ENCODE peak calls at places on chromosomes 11 and 22, in four cellular contexts. One of them, this sample, is unnamed.

GRCh38 chr11:2574553-2575535 is 125.0 kb downstream of the KCNQ1OT1 start:
- DNase-seq in cardiac muscle cell: no peak
- DNase-seq in AG04450: no peak
- DNase-seq in lower lobe of right lung: peak
- DNase-seq in this sample: peak

GRCh38 chr22:30265851-30266444 is 703 bp downstream of the OSM start:
- DNase-seq in cardiac muscle cell: no peak
- DNase-seq in AG04450: no peak
- DNase-seq in lower lobe of right lung: peak
- DNase-seq in this sample: peak

GRCh38 chr11:96045622-96046456 is 121.9 kb upstream of the MTMR2 start:
- DNase-seq in lower lobe of right lung: no peak
- DNase-seq in cardiac muscle cell: peak
- DNase-seq in AG04450: no peak
- DNase-seq in this sample: no peak

GRCh38 chr11:19849107-19849789 is 136.6 kb downstream of the NAV2 start:
- DNase-seq in cardiac muscle cell: peak
- DNase-seq in AG04450: peak
- DNase-seq in lower lobe of right lung: no peak
- DNase-seq in this sample: no peak

GRCh38 chr11:121964591-121964990 is 151.4 kb downstream of the BLID start:
- DNase-seq in cardiac muscle cell: no peak
- DNase-seq in AG04450: no peak
- DNase-seq in lower lobe of right lung: no peak
- DNase-seq in this sample: no peak

GRCh38 chr22:49400136-49400865 is 427.4 kb downstream of the BRD1 start:
- DNase-seq in lower lobe of right lung: peak
- DNase-seq in cardiac muscle cell: no peak
- DNase-seq in AG04450: no peak
- DNase-seq in this sample: no peak

GRCh38 chr11:109522116-109522755 is 100.2 kb downstream of the C11orf87 start:
- DNase-seq in AG04450: no peak
- DNase-seq in cardiac muscle cell: peak
- DNase-seq in lower lobe of right lung: no peak
- DNase-seq in this sample: no peak

GRCh38 chr11:119612814-119613213 is 116.2 kb downstream of the NECTIN1 start:
- DNase-seq in cardiac muscle cell: no peak
- DNase-seq in AG04450: no peak
- DNase-seq in lower lobe of right lung: no peak
- DNase-seq in this sample: no peak

GRCh38 chr11:36431429-36432092 is 78.5 kb downstream of the TRAF6 start:
- DNase-seq in AG04450: peak
- DNase-seq in lower lobe of right lung: no peak
- DNase-seq in cardiac muscle cell: no peak
- DNase-seq in this sample: peak

GRCh38 chr11:103978588-103979580 is 57.6 kb upstream of the DDI1 start:
- DNase-seq in AG04450: no peak
- DNase-seq in cardiac muscle cell: no peak
- DNase-seq in lower lobe of right lung: no peak
- DNase-seq in this sample: no peak

GRCh38 chr11:6438979-6439571 is 1.7 kb downstream of the HPX start:
- DNase-seq in lower lobe of right lung: no peak
- DNase-seq in AG04450: no peak
- DNase-seq in cardiac muscle cell: peak
- DNase-seq in this sample: no peak

GRCh38 chr11:96254854-96255253 is 88.1 kb downstream of the MAML2 start:
- DNase-seq in AG04450: no peak
- DNase-seq in cardiac muscle cell: no peak
- DNase-seq in lower lobe of right lung: no peak
- DNase-seq in this sample: no peak

GRCh38 chr22:50731811-50732624 is 6.0 kb upstream of the ACR start:
- DNase-seq in cardiac muscle cell: peak
- DNase-seq in lower lobe of right lung: peak
- DNase-seq in AG04450: peak
- DNase-seq in this sample: peak

GRCh38 chr22:36551096-36551495 is 22.1 kb upstream of the EIF3D start:
- DNase-seq in lower lobe of right lung: no peak
- DNase-seq in AG04450: no peak
- DNase-seq in cardiac muscle cell: no peak
- DNase-seq in this sample: no peak

GRCh38 chr11:72721276-72721675 is 30.9 kb downstream of the ARAP1 start:
- DNase-seq in cardiac muscle cell: no peak
- DNase-seq in AG04450: no peak
- DNase-seq in lower lobe of right lung: no peak
- DNase-seq in this sample: no peak

GRCh38 chr11:86214710-86215109 is 29.8 kb upstream of the EED start:
- DNase-seq in lower lobe of right lung: no peak
- DNase-seq in AG04450: no peak
- DNase-seq in cardiac muscle cell: no peak
- DNase-seq in this sample: peak

GRCh38 chr11:30422828-30423648 is 100.1 kb downstream of the ARL14EP start:
- DNase-seq in cardiac muscle cell: peak
- DNase-seq in AG04450: no peak
- DNase-seq in lower lobe of right lung: no peak
- DNase-seq in this sample: no peak

GRCh38 chr11:15594607-15595006 is 479.9 kb downstream of the INSC start:
- DNase-seq in AG04450: no peak
- DNase-seq in lower lobe of right lung: no peak
- DNase-seq in cardiac muscle cell: no peak
- DNase-seq in this sample: no peak

GRCh38 chr11:114076974-114077373 is 17.5 kb downstream of the ZBTB16 start:
- DNase-seq in cardiac muscle cell: peak
- DNase-seq in lower lobe of right lung: no peak
- DNase-seq in AG04450: no peak
- DNase-seq in this sample: no peak

GRCh38 chr22:26045051-26045450 is 124.2 kb upstream of the SEZ6L start:
- DNase-seq in cardiac muscle cell: no peak
- DNase-seq in lower lobe of right lung: no peak
- DNase-seq in AG04450: no peak
- DNase-seq in this sample: no peak

GRCh38 chr11:125211191-125211953 is 46.8 kb downstream of the PKNOX2 start:
- DNase-seq in lower lobe of right lung: no peak
- DNase-seq in AG04450: no peak
- DNase-seq in cardiac muscle cell: peak
- DNase-seq in this sample: no peak

GRCh38 chr11:20035701-20036601 is 124.3 kb downstream of the DBX1 start:
- DNase-seq in cardiac muscle cell: no peak
- DNase-seq in AG04450: peak
- DNase-seq in lower lobe of right lung: no peak
- DNase-seq in this sample: no peak

GRCh38 chr22:39522567-39523300 is 2.4 kb downstream of the ATF4 start:
- DNase-seq in AG04450: no peak
- DNase-seq in lower lobe of right lung: peak
- DNase-seq in cardiac muscle cell: peak
- DNase-seq in this sample: no peak

GRCh38 chr11:122804796-122805195 is 33.5 kb upstream of the CRTAM start:
- DNase-seq in lower lobe of right lung: no peak
- DNase-seq in cardiac muscle cell: no peak
- DNase-seq in AG04450: no peak
- DNase-seq in this sample: no peak

GRCh38 chr22:48147404-48147803 is 1385.0 kb downstream of the TBC1D22A start:
- DNase-seq in lower lobe of right lung: no peak
- DNase-seq in AG04450: no peak
- DNase-seq in cardiac muscle cell: no peak
- DNase-seq in this sample: no peak

GRCh38 chr11:44032304-44033085 is 15.3 kb upstream of the ACCSL start:
- DNase-seq in AG04450: no peak
- DNase-seq in lower lobe of right lung: peak
- DNase-seq in cardiac muscle cell: peak
- DNase-seq in this sample: no peak

GRCh38 chr11:119608781-119609180 is 120.2 kb downstream of the NECTIN1 start:
- DNase-seq in cardiac muscle cell: no peak
- DNase-seq in AG04450: no peak
- DNase-seq in lower lobe of right lung: no peak
- DNase-seq in this sample: no peak

GRCh38 chr22:26416670-26417270 is 12.3 kb upstream of the ASPHD2 start:
- DNase-seq in cardiac muscle cell: peak
- DNase-seq in AG04450: peak
- DNase-seq in lower lobe of right lung: no peak
- DNase-seq in this sample: no peak

GRCh38 chr22:43213962-43214361 is 27.0 kb upstream of the TTLL12 start:
- DNase-seq in AG04450: no peak
- DNase-seq in lower lobe of right lung: no peak
- DNase-seq in cardiac muscle cell: no peak
- DNase-seq in this sample: no peak

GRCh38 chr22:20207277-20208025 is 56.6 kb upstream of the CCDC188 start:
- DNase-seq in cardiac muscle cell: no peak
- DNase-seq in AG04450: no peak
- DNase-seq in lower lobe of right lung: no peak
- DNase-seq in this sample: no peak

GRCh38 chr11:85827768-85828639 is 17.1 kb upstream of the SYTL2 start:
- DNase-seq in lower lobe of right lung: no peak
- DNase-seq in AG04450: peak
- DNase-seq in cardiac muscle cell: peak
- DNase-seq in this sample: no peak

DNA sequence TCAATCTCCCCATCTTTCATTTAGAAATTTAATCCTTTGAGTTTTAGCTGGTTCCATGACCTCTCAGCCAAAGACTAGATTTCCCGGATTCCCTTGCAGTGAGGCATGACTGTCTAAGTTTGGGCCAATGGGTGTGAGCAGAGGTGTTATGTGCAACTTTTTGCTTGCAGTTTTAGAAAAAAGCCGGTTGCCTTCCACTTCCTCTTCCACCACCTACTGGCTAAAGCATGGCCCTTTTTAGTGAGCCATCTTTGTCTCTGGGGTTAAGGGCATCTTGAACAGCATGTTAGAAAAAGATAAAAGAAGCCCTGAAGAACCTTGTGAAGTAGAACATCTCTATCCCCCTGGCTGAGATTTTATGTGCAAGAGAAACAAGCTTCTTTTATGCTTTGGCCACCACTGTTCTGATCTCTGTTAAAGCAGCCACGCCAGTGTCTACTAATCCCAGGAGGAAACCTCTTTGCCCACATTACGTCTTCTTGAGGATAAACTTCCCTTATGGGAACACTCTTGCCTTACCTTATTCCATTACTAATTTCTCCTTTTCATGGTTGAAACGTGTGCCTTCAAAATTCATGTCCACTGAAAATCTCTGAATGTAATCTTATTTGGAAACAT is 279.9 kb downstream of the TENM4 start:
- DNase-seq in lower lobe of right lung: no peak
- DNase-seq in AG04450: no peak
- DNase-seq in cardiac muscle cell: peak
- DNase-seq in this sample: no peak
- TF ChIP-seq CTCF in lower lobe of right lung: peak
- TF ChIP-seq CTCF in AG04450: no peak
- TF ChIP-seq CTCF in cardiac muscle cell: peak
- TF ChIP-seq CTCF in this sample: no peak

GRCh38 chr11:100929377-100929776 is 200.2 kb downstream of the PGR start:
- DNase-seq in lower lobe of right lung: no peak
- DNase-seq in cardiac muscle cell: no peak
- DNase-seq in AG04450: no peak
- DNase-seq in this sample: no peak

GRCh38 chr11:100936781-100937180 is 192.8 kb downstream of the PGR start:
- DNase-seq in AG04450: no peak
- DNase-seq in lower lobe of right lung: no peak
- DNase-seq in cardiac muscle cell: no peak
- DNase-seq in this sample: no peak

GRCh38 chr11:100930185-100930778 is 199.3 kb downstream of the PGR start:
- DNase-seq in cardiac muscle cell: peak
- DNase-seq in lower lobe of right lung: no peak
- DNase-seq in AG04450: no peak
- DNase-seq in this sample: no peak

GRCh38 chr11:100928426-100928825 is 201.2 kb downstream of the PGR start:
- DNase-seq in lower lobe of right lung: no peak
- DNase-seq in AG04450: no peak
- DNase-seq in cardiac muscle cell: no peak
- DNase-seq in this sample: no peak

GRCh38 chr11:100932474-100933100 is 197.0 kb downstream of the PGR start:
- DNase-seq in AG04450: no peak
- DNase-seq in lower lobe of right lung: no peak
- DNase-seq in cardiac muscle cell: no peak
- DNase-seq in this sample: no peak
- TF ChIP-seq CTCF in AG04450: peak
- TF ChIP-seq CTCF in lower lobe of right lung: peak
- TF ChIP-seq CTCF in cardiac muscle cell: peak
- TF ChIP-seq CTCF in this sample: no peak

GRCh38 chr11:90242894-90243416 is 20.1 kb upstream of the CHORDC1 start:
- DNase-seq in cardiac muscle cell: no peak
- DNase-seq in lower lobe of right lung: no peak
- DNase-seq in AG04450: no peak
- DNase-seq in this sample: no peak
- TF ChIP-seq CTCF in cardiac muscle cell: no peak
- TF ChIP-seq CTCF in lower lobe of right lung: no peak
- TF ChIP-seq CTCF in AG04450: no peak
- TF ChIP-seq CTCF in this sample: no peak

GRCh38 chr11:66466225-66467033 is at the start of gene PELI3:
- DNase-seq in cardiac muscle cell: peak
- DNase-seq in lower lobe of right lung: peak
- DNase-seq in AG04450: peak
- DNase-seq in this sample: peak

GRCh38 chr11:66467756-66468155 is 1.1 kb downstream of the PELI3 start:
- DNase-seq in lower lobe of right lung: peak
- DNase-seq in AG04450: no peak
- DNase-seq in cardiac muscle cell: peak
- DNase-seq in this sample: peak

GRCh38 chr11:66465371-66466224 is 1.1 kb upstream of the PELI3 start:
- DNase-seq in AG04450: no peak
- DNase-seq in lower lobe of right lung: no peak
- DNase-seq in cardiac muscle cell: no peak
- DNase-seq in this sample: no peak

GRCh38 chr11:66468691-66469090 is 2.0 kb downstream of the PELI3 start:
- DNase-seq in AG04450: no peak
- DNase-seq in lower lobe of right lung: no peak
- DNase-seq in cardiac muscle cell: no peak
- DNase-seq in this sample: no peak

GRCh38 chr11:66467034-66467659 is 442 bp downstream of the PELI3 start:
- DNase-seq in AG04450: no peak
- DNase-seq in cardiac muscle cell: peak
- DNase-seq in lower lobe of right lung: peak
- DNase-seq in this sample: no peak
- TF ChIP-seq CTCF in AG04450: peak
- TF ChIP-seq CTCF in cardiac muscle cell: peak
- TF ChIP-seq CTCF in lower lobe of right lung: peak
- TF ChIP-seq CTCF in this sample: peak

DNA sequence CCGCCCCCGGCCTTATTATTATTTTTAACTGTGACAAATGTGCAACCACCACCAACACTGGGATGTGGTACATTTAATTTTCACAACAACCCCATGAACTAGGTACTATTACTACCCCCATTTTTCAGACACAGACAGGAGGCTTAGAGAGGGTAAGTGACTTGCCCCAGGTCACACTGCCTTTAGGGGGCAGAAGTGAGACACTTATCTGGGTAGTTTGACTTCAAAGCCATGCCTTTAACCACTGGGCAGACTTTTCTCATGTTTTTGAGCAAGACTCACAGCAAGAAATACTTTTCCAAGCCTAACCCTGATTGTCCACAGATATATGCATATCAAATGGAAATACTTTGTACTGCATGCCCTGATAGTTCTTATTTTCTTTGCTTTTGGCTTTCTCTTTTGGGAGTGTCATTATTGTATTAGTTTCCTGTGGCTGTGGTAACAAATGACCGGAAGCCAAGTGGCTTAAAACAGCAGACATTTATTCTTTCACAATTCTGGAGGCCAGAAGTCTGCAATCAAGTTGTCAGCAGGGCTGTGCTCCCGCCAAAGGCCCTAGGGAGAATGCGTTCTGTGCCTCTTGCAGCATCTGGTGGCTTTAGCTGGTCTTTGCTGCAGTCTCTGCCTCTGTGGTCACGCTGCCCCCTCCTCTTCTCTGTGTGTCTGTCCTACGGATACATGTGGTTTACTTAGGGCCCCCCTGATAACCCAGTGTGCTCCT is 110.8 kb downstream of the GRIK4 start:
- DNase-seq in AG04450: no peak
- DNase-seq in lower lobe of right lung: no peak
- DNase-seq in cardiac muscle cell: no peak
- DNase-seq in this sample: no peak
- TF ChIP-seq CTCF in AG04450: peak
- TF ChIP-seq CTCF in lower lobe of right lung: no peak
- TF ChIP-seq CTCF in cardiac muscle cell: peak
- TF ChIP-seq CTCF in this sample: peak

This sample was measured in CD14-positive monocyte.